ENCODE peak calls at places on chromosomes 12 and 14, in four cellular contexts. N is ovary, P is NCI-H1417 treated with DMSO at 0.1 percent for 48 hours, T is NCI-H1694 treated with DMSO at 0.1 percent for 48 hours. H is an unnamed sample.

GRCh38 chr12:87953257-87953860 is 75.8 kb downstream of the C12orf50 start:
- DNase-seq in N (no peak), P (no peak), T (peak), H (no peak)

GRCh38 chr12:6688543-6688999 is 604 bp downstream of the ZNF384 start:
- DNase-seq in N (peak), P (no peak), T (no peak), H (no peak)

GRCh38 chr14:80315681-80316080 is 104.4 kb upstream of the DIO2 start:
- DNase-seq in N (no peak), P (no peak), T (no peak), H (no peak)

GRCh38 chr12:111430418-111431353 is 25.0 kb downstream of the SH2B3 start:
- DNase-seq in N (no peak), P (no peak), T (no peak), H (no peak)

GRCh38 chr14:68676511-68676943 is 116.3 kb downstream of the ZFP36L1 start:
- DNase-seq in N (no peak), P (no peak), T (no peak), H (peak)

GRCh38 chr14:53946071-53946403 is 10.6 kb downstream of the BMP4 start:
- DNase-seq in N (no peak), P (no peak), T (no peak), H (no peak)

GRCh38 chr14:20499108-20499507 is 6.2 kb upstream of the RNASE10 start:
- DNase-seq in N (no peak), P (no peak), T (no peak), H (no peak)

GRCh38 chr12:45674181-45674580 is 55.3 kb upstream of the ARID2 start:
- DNase-seq in N (no peak), P (no peak), T (no peak), H (no peak)

GRCh38 chr12:121792607-121793500 is 634 bp downstream of the RHOF start:
- DNase-seq in N (peak), P (no peak), T (no peak), H (no peak)

GRCh38 chr14:95993768-95994592 is 45.2 kb upstream of the C14orf132 start:
- DNase-seq in N (peak), P (peak), T (peak), H (no peak)